ENCODE peak calls at places on chromosomes 12 and 14, in ten cellular contexts. N, A, W, F, B, R, K, U, H and E are unnamed samples.

GRCh38 chr12:46342562-46343033 is 30.0 kb downstream of the SLC38A2 start:
- DNase-seq in F (no peak), R (peak), B (peak), H (no peak), U (peak), W (peak), A (peak), N (peak), K (no peak), E (no peak)

GRCh38 chr14:101955695-101956161 is 8.6 kb upstream of the DYNC1H1 start:
- DNase-seq in R (no peak), K (no peak), B (no peak), F (no peak), W (no peak), N (no peak), H (no peak), U (no peak), A (no peak), E (no peak)

GRCh38 chr14:101005447-101005846 is 101.9 kb upstream of the RTL1 start:
- DNase-seq in F (no peak), U (no peak), W (no peak), A (no peak), N (no peak), H (no peak), B (no peak), K (no peak), R (no peak), E (no peak)

GRCh38 chr12:43766291-43766690 is 7.5 kb downstream of the IRAK4 start:
- DNase-seq in W (peak), F (no peak), H (no peak), A (peak), K (no peak), U (no peak), B (peak), N (no peak), R (peak), E (no peak)

GRCh38 chr14:98877065-98877464 is 394.9 kb downstream of the BCL11B start:
- DNase-seq in F (no peak), H (no peak), A (no peak), K (no peak), R (no peak), U (no peak), W (peak), N (no peak), B (no peak), E (no peak)

GRCh38 chr12:64560395-64561301 is 49.6 kb upstream of the RASSF3 start:
- DNase-seq in H (no peak), U (peak), A (peak), N (peak), K (peak), R (peak), B (peak), F (no peak), W (peak), E (peak)

GRCh38 chr14:68527329-68527851 is 265.5 kb downstream of the ZFP36L1 start:
- DNase-seq in N (peak), H (no peak), K (peak), U (no peak), A (no peak), F (no peak), W (no peak), R (no peak), B (no peak), E (no peak)

GRCh38 chr14:54333511-54333910 is 63.3 kb upstream of the CDKN3 start:
- DNase-seq in H (no peak), A (no peak), R (no peak), K (no peak), B (no peak), F (no peak), U (no peak), W (no peak), N (no peak), E (no peak)

GRCh38 chr14:102594514-102595175 is 2.2 kb downstream of the RCOR1 start:
- DNase-seq in H (peak), W (peak), U (peak), R (peak), N (peak), A (peak), F (peak), K (peak), B (peak), E (no peak)

GRCh38 chr12:51183816-51184215 is 10.9 kb upstream of the TFCP2 start:
- DNase-seq in W (no peak), H (no peak), R (peak), B (peak), A (peak), U (peak), F (peak), N (peak), K (peak), E (no peak)

GRCh38 chr14:36866867-36867266 is 205.2 kb downstream of the PAX9 start:
- DNase-seq in A (no peak), F (no peak), N (no peak), B (no peak), H (no peak), R (no peak), U (no peak), W (no peak), K (no peak), E (no peak)

GRCh38 chr12:105107176-105107496 is 395 bp upstream of the WASHC4 start:
- DNase-seq in U (peak), R (peak), N (peak), F (no peak), B (peak), K (no peak), H (no peak), W (peak), A (peak), E (no peak)

GRCh38 chr12:12976366-12976765 is 23.7 kb downstream of the HEBP1 start:
- DNase-seq in A (peak), U (peak), N (peak), K (no peak), W (peak), B (peak), F (no peak), R (peak), H (no peak), E (peak)

GRCh38 chr12:120101182-120101581 is 15.4 kb downstream of the RAB35 start:
- DNase-seq in B (no peak), U (no peak), A (peak), R (peak), H (no peak), F (no peak), W (no peak), N (peak), K (no peak), E (no peak)

GRCh38 chr12:31728289-31728916 is 418 bp downstream of the AMN1 start:
- DNase-seq in U (no peak), R (no peak), W (peak), N (no peak), F (no peak), A (no peak), B (no peak), K (no peak), H (peak), E (no peak)

GRCh38 chr12:47949441-47950341 is 13.7 kb upstream of the TMEM106C start:
- DNase-seq in H (peak), R (peak), B (peak), W (peak), U (peak), A (peak), F (peak), K (peak), N (peak), E (peak)

GRCh38 chr12:55908726-55909512 is 18.8 kb downstream of the PYM1 start:
- DNase-seq in U (peak), B (peak), W (no peak), A (peak), H (no peak), R (peak), N (no peak), K (no peak), F (no peak), E (no peak)

DNA sequence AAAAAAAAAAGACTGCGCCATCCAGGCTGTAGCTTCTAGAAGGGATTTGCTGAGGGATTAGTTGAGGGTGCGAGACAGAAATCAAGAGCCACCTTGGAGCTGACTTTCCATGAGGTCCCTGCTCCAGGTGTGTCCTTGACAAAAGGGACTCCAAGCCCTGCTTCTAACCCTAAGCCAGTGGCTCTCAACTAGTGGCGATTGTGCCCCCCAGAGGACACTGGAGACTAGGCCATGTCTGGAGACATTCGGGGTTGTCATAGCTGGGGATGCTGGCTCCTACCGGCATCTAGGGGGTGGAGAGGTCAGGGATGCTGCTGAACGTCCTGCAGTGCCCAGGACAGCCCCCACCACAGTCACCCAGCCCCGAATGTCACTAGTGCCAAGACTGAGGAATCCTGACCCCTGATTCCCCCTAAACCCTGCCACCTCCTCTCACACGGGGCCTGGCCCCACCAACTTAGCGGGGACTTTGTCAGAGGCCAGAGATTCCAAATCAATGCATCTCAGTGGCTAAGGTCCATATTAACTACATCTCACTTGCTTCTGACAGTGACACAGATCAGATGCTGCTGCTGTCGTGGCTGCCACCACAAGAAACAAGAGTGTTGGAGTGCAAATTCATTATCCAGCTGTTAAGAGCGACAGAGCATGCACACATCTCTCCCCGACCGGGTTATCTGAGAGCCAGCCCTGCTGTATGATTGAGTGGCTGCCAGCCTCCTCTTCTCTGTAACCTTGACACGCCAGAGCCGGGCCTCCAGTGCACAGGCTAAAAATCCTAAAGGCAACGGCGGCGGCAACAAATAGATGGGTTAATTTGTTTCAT is 40.4 kb downstream of the SPRING1 start:
- DNase-seq in B (no peak), F (peak), W (no peak), N (peak), H (no peak), A (peak), K (peak), R (peak), U (no peak), E (no peak)
- TF ChIP-seq CTCF in B (peak), F (peak), W (peak), N (peak), H (peak), A (peak), K (no peak), R (peak), U (peak), E (peak)

GRCh38 chr12:109293106-109293505 is 16.0 kb downstream of the FOXN4 start:
- DNase-seq in F (no peak), W (no peak), U (no peak), B (no peak), H (no peak), N (no peak), R (no peak), A (no peak), K (no peak), E (no peak)

GRCh38 chr12:109291531-109292341 is 17.3 kb downstream of the FOXN4 start:
- DNase-seq in W (no peak), K (peak), F (peak), B (no peak), N (peak), H (no peak), R (no peak), A (peak), U (peak), E (no peak)

GRCh38 chr12:109291117-109291516 is 18.0 kb downstream of the FOXN4 start:
- DNase-seq in W (no peak), N (no peak), R (no peak), A (no peak), F (no peak), U (no peak), B (no peak), H (no peak), K (no peak), E (no peak)

GRCh38 chr12:109294286-109294796 is 14.7 kb downstream of the FOXN4 start:
- DNase-seq in H (no peak), U (no peak), W (no peak), B (no peak), F (no peak), A (no peak), R (no peak), N (no peak), K (no peak), E (no peak)

DNA sequence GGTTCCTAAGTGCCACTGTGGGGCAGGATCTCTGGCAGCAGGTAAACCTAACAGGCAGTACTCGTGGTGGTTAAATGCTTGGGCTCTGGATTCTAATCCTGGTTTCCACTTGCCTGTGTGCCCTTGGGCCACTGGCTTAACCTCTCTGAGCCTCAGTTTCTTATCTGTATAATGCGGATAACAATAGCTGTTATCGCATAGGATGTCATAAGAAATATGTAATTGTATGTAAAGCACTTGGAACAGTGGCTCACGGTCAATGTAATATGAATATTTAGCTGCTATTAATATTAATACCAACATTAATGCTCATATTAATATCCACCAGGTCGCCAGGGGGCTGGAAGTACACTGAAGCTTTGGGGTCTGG is 16.8 kb downstream of the FOXN4 start:
- DNase-seq in A (no peak), U (no peak), K (no peak), F (no peak), R (no peak), B (no peak), N (no peak), W (no peak), H (no peak), E (no peak)
- H3K4me3 ChIP-seq in A (no peak), U (no peak), K (no peak), F (no peak), R (no peak), B (no peak), N (no peak), W (no peak), H (no peak), E (no peak)

DNA sequence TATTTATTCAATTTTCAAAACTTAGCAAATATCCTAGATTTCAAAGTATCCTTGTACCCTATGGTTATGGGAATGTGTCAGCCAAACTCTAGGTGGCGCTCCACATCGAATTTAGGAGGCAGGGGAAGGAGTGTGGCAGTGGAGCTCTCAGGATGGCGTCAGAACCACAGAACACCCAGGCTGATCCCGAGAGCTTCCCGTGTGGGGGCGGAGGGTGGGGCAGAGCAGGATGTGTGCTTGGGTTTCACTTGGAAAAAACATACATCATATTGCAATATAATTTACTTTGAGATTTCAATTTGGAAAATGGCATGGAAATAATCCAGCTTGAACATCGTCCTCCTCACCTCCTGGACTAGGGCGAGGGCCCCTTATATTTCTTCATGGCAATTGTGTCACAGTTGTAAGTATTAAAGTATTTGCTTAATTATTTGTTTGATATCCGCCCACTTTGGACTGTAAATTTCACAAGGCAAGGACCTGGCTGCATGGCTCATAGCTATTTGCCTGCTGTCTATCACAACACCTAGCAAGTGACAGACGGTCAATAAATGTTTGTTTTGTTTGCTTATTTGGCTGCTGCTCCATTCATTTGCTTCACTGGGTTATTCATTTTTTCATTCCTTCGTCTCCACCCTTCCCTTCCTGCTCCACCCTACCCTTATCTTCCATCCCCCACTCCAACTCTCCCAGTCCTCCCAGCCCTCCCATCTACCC is 221.5 kb upstream of the HMGA2 start:
- DNase-seq in H (peak), N (peak), A (peak), W (peak), U (peak), F (peak), R (peak), B (peak), K (peak), E (peak)
- TF ChIP-seq CTCF in H (peak), N (peak), A (peak), W (peak), U (peak), F (peak), R (peak), B (peak), K (peak), E (peak)

DNA sequence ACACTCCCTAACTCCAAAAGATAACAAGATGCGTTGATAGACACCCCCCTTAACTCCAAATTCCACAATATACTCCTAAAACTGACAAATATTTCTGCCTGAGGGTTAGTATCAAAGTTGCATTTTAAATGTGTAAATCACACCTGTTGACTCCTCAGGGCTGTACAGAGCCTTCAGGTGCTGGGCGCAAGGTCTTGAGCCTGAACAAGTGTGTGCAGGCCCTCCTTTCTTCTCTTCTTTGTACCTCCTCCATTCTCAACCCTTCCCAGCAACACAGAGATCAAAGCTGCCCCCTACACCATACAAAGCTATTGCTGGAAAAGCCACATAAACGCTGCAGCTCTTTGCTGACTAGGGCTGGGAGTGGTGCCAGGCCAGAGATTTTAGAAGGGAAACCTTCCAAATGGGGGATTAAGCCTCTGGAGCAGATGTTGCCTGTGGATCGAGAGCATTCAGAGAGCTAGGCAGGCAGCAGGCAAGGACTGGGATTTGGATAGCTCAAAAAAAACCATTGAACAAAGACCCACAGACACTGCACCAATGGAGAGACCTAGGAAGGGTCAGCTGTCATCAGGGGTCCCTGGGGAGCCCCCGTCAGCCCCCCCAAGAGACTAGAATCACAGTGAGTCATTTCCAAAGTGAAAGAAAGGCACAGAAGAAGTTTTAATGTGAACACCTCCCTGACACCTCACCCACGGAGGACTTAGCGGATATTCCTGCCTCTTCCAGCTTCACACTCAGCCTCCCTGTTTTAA is 18.3 kb upstream of the SUSD6 start:
- DNase-seq in A (peak), N (peak), B (no peak), W (peak), F (no peak), H (no peak), K (no peak), U (peak), R (peak), E (peak)
- H3K4me3 ChIP-seq in A (peak), N (peak), B (no peak), W (no peak), F (no peak), H (no peak), K (no peak), U (no peak), R (peak), E (no peak)

DNA sequence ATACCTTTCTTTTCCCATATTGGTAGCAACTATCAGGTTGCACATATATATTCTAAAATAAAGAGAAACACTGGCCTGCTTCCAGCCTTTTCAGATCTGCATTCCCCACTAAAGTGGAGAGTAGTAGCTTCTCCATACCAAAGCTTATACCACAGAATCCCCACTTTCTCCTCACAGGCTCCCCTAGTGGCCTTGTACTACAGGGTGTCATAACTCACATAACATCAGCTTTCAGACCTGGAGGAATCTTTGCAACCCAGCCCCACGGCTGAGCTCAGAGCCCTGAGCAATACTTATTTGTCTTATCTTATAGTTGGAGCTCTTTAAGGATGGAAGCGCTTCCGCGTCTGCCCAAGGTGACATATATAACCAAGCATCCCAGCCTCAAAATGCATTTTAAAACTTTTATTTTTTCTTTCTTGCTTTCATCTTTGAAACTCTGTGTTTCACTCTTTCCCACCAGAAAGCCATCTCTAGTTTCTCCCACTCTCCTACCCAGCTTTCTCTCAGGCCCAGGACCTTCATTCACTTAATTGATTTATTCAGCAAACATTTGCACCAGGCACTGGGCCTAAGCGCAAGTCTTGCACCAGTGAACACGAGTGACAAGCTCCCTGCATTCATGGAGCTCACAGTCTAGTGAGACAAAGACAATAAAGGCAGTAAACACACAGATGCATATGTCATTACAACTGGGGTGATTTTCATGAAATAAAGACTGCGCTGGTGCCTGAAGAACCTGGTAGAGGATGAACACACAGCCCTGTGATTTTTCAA is 254.7 kb downstream of the IPO8 start:
- DNase-seq in W (peak), U (no peak), H (no peak), K (no peak), B (peak), N (peak), F (peak), A (peak), R (peak), E (no peak)
- TF ChIP-seq CTCF in W (peak), U (peak), H (peak), K (peak), B (peak), N (peak), F (peak), A (peak), R (peak), E (peak)

GRCh38 chr14:23071975-23072539 is 14.7 kb upstream of the CDH24 start:
- DNase-seq in R (no peak), U (no peak), K (peak), N (no peak), B (no peak), H (no peak), A (peak), W (peak), F (peak), E (no peak)
- H3K4me3 ChIP-seq in R (peak), U (no peak), K (peak), N (no peak), B (no peak), H (no peak), A (no peak), W (peak), F (peak), E (peak)

GRCh38 chr14:106377432-106377831 is 851.0 kb downstream of the TMEM121 start:
- DNase-seq in A (no peak), N (no peak), U (no peak), H (no peak), W (no peak), B (no peak), R (no peak), K (no peak), F (no peak), E (no peak)

GRCh38 chr14:106378191-106378590 is 851.8 kb downstream of the TMEM121 start:
- DNase-seq in H (no peak), W (no peak), A (no peak), N (no peak), U (no peak), K (no peak), F (no peak), B (no peak), R (no peak), E (no peak)

GRCh38 chr14:106372870-106373657 is 846.7 kb downstream of the TMEM121 start:
- DNase-seq in A (no peak), R (no peak), K (peak), F (no peak), N (no peak), B (no peak), U (no peak), H (peak), W (no peak), E (no peak)
- TF ChIP-seq CTCF in A (no peak), R (no peak), K (peak), F (no peak), N (no peak), B (peak), U (no peak), H (peak), W (peak), E (peak)